ENCODE peak calls at places on chromosomes 1 and 21, in seven cellular contexts. T is tibial nerve, Q is fibroblast of lung, A is adrenal gland, J is stomach, F is IMR-90, C is H1. Z is an unnamed sample. For H3K4me1, the result is how much of the 10 kb centered on the place peaks cover.

GRCh38 chr1:155099331-155099730 is 20.7 kb downstream of the EFNA3 start:
- DNase-seq in T (no peak), Q (no peak), A (no peak), J (no peak), F (no peak), C (no peak), Z (no peak)

GRCh38 chr1:111904478-111905218 is 84.8 kb downstream of the KCND3 start:
- DNase-seq in T (no peak), Q (no peak), A (no peak), J (no peak), F (peak), C (no peak), Z (no peak)

GRCh38 chr1:95475686-95476457 is 241.9 kb downstream of the RWDD3 start:
- DNase-seq in T (no peak), Q (no peak), A (no peak), J (no peak), F (no peak), C (no peak), Z (no peak)

GRCh38 chr1:160405331-160405877 is 5.0 kb downstream of the VANGL2 start:
- DNase-seq in T (no peak), Q (no peak), A (no peak), J (no peak), F (no peak), C (no peak), Z (no peak)

GRCh38 chr1:209733409-209734192 is 22.3 kb upstream of the TRAF3IP3 start:
- DNase-seq in T (peak), Q (no peak), A (no peak), J (no peak), F (no peak), C (no peak), Z (no peak)

GRCh38 chr1:66330711-66331110 is 203.2 kb upstream of the SGIP1 start:
- DNase-seq in T (no peak), Q (peak), A (no peak), J (no peak), F (peak), C (no peak), Z (no peak)

GRCh38 chr1:234604726-234605492 is 5.1 kb downstream of the IRF2BP2 start:
- DNase-seq in T (no peak), Q (peak), A (no peak), J (no peak), F (peak), C (no peak), Z (no peak)

GRCh38 chr1:58041621-58042020 is 504.9 kb downstream of the OMA1 start:
- DNase-seq in T (no peak), Q (no peak), A (no peak), J (no peak), F (no peak), C (no peak), Z (no peak)

GRCh38 chr1:10107985-10108663 is 75.4 kb downstream of the UBE4B start:
- DNase-seq in T (no peak), Q (peak), A (no peak), J (no peak), F (peak), C (no peak), Z (no peak)

GRCh38 chr1:87473203-87473661 is 144.6 kb downstream of the LMO4 start:
- DNase-seq in T (no peak), Q (no peak), A (no peak), J (no peak), F (no peak), C (no peak), Z (no peak)

GRCh38 chr1:58983159-58983558 is 199.3 kb upstream of the JUN start:
- DNase-seq in T (no peak), Q (no peak), A (no peak), J (no peak), F (peak), C (no peak), Z (no peak)

GRCh38 chr1:47437518-47438320 is at the start of gene FOXD2:
- DNase-seq in T (peak), Q (peak), A (peak), J (peak), F (peak), C (peak), Z (peak)

GRCh38 chr1:47436979-47437517 is 796 bp upstream of the FOXD2 start:
- DNase-seq in T (no peak), Q (peak), A (peak), J (no peak), F (peak), C (no peak), Z (peak)

GRCh38 chr1:47439151-47440051 is 1.6 kb downstream of the FOXD2 start:
- DNase-seq in T (no peak), Q (no peak), A (no peak), J (no peak), F (no peak), C (peak), Z (no peak)

GRCh38 chr1:47440052-47440848 is 2.4 kb downstream of the FOXD2 start:
- DNase-seq in T (no peak), Q (no peak), A (no peak), J (no peak), F (no peak), C (peak), Z (no peak)

GRCh38 chr1:47438321-47439150 is 692 bp downstream of the FOXD2 start:
- DNase-seq in T (no peak), Q (no peak), A (no peak), J (no peak), F (no peak), C (peak), Z (peak)
- H3K4me3 ChIP-seq in T (peak), Q (no peak), A (no peak), J (peak), F (peak), C (peak), Z (peak)

GRCh38 chr1:22385537-22385936 is 66.1 kb upstream of the ZBTB40 start:
- DNase-seq in T (no peak), Q (no peak), A (no peak), J (no peak), F (no peak), C (no peak), Z (no peak)
- H3K4me1 ChIP-seq in T (under half), Q (under half), A (under half), J (under half), F (under half), C (under half), Z (under half)

DNA sequence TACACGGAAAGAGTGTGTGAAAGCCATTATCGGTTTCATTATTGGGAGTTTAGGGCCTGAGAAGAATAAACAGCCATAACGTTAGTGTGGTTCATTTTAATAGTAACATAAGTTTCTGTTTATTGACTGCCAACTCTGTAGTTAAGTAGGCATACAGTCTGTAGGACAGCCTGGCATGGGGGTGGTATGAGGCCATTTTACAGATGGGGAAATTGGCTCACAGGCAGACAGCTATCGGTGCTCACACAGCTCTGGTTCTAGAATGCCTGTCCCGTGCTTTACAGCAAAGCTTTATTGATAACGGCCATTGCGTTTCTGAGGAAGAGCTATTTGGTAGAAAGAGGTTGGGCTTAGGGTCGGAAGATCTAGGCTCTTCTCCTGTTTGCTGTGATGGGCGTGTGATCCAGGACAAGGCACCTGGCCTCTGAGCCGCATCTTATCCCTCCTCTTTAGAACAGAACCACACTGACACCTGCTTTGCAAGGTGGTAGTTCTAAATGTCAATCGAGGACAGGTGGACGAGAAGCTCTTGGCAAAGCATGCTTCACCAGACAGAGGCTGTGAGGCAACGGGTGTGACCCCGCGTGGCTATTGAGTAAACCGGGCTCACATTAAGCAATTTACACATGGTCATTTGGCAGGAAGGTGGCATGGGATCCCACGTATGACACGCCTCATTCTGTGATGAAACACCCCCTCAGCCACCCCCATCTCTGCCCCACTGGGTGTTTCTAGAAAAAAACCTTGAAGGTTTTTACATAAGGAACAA is 14.9 kb downstream of the ETS2 start:
- DNase-seq in T (no peak), Q (peak), A (no peak), J (no peak), F (no peak), C (peak), Z (no peak)
- TF ChIP-seq CTCF in T (no peak), Q (no peak), A (no peak), J (no peak), F (no peak), C (no peak), Z (no peak)

DNA sequence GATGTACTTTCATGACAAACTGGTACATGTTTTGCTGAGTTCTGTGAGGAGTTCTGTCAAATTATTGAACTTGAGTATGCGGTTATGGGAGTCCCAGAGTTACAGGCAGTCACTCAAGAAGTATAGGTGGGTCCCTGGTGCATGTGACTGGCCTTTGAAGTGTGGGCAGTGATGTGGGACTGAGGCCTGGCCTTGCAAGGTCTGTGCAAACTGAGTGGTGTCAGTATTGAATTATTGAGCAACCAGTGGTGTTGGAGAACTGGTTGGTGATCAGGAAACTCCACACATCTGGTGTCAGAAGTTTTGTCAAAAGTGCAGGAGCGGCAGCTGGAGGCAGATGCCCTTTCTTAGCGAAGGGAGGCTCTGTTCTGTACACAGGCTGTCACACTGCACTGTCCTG is 5.2 kb downstream of the ZNF678 start:
- DNase-seq in T (no peak), Q (no peak), A (no peak), J (no peak), F (no peak), C (no peak), Z (no peak)
- H3K4me3 ChIP-seq in T (no peak), Q (no peak), A (no peak), J (no peak), F (no peak), C (no peak), Z (no peak)

DNA sequence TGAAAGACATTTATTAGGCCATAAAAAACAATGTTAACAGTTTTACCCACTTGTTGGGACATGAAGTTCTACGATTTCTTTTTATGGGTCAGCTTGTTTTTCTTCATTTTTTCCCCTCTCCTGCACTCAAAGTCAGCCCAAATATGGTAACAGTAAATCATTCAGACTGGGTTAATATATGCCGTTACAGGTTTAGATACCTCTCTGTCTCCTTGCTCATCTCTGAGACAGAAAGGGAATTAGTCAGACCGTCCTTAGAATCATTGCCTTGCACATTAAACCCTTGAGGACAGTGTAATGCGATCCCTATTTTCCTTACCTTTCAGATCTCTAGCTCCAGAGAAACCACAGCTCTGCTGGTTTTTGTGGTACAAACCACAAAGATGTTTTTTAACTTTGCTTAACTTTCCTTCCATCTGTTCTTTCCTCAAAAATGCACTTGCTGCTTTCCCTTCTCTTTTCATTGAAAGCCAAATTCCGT is 613.3 kb downstream of the PLPP3 start:
- DNase-seq in T (no peak), Q (no peak), A (no peak), J (no peak), F (peak), C (no peak), Z (no peak)
- H3K4me1 ChIP-seq in T (under half), Q (under half), A (under half), J (under half), F (under half), C (under half), Z (under half)

GRCh38 chr1:162987866-162988265 is 81.3 kb upstream of the RGS4 start:
- DNase-seq in T (no peak), Q (no peak), A (peak), J (no peak), F (peak), C (no peak), Z (no peak)

GRCh38 chr1:162985816-162986215 is 83.3 kb upstream of the RGS4 start:
- DNase-seq in T (no peak), Q (no peak), A (no peak), J (no peak), F (peak), C (no peak), Z (no peak)

GRCh38 chr1:162991444-162991843 is 77.7 kb upstream of the RGS4 start:
- DNase-seq in T (no peak), Q (no peak), A (no peak), J (no peak), F (no peak), C (no peak), Z (no peak)

GRCh38 chr1:162990665-162991064 is 78.5 kb upstream of the RGS4 start:
- DNase-seq in T (no peak), Q (no peak), A (no peak), J (no peak), F (no peak), C (no peak), Z (no peak)

GRCh38 chr1:162988869-162989268 is 80.3 kb upstream of the RGS4 start:
- DNase-seq in T (no peak), Q (no peak), A (no peak), J (no peak), F (no peak), C (peak), Z (no peak)
- TF ChIP-seq CTCF in T (no peak), Q (no peak), A (no peak), J (no peak), F (no peak), C (peak), Z (no peak)

GRCh38 chr1:22123071-22123390 is 19.9 kb downstream of the WNT4 start:
- DNase-seq in T (no peak), Q (no peak), A (no peak), J (no peak), F (no peak), C (no peak), Z (no peak)

GRCh38 chr1:22124592-22125229 is 18.2 kb downstream of the WNT4 start:
- DNase-seq in T (no peak), Q (no peak), A (no peak), J (no peak), F (no peak), C (no peak), Z (no peak)

GRCh38 chr1:22122273-22123070 is 20.4 kb downstream of the WNT4 start:
- DNase-seq in T (no peak), Q (no peak), A (no peak), J (no peak), F (no peak), C (no peak), Z (no peak)

GRCh38 chr1:22121421-22121911 is 21.4 kb downstream of the WNT4 start:
- DNase-seq in T (no peak), Q (no peak), A (no peak), J (no peak), F (no peak), C (no peak), Z (no peak)

DNA sequence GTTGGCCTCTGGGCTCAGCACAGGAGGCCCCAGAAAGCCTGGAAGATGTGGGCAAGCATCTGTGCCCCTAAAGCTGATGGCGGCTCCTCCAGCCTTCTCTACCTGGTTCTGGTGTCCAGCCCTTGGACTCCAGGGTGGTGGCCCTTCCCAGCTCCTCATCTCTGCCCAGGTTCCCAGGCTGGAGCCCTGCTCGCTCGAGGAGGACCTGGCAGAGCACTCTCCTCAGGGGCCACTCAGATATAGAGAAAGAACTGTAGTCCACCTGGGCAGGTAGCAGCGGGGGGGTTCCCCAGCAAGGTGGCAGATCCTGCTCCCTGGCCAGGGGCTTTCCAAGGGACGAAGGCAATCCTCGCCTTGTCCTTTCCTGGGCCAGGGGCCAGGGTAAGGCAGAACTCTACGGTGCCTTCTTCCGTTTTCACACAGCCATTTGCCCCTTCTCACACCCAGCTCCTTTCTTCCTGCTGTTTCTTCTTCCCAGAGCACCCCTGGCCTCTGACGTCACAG is 18.9 kb downstream of the WNT4 start:
- DNase-seq in T (no peak), Q (no peak), A (no peak), J (no peak), F (no peak), C (no peak), Z (no peak)
- H3K4me3 ChIP-seq in T (no peak), Q (no peak), A (no peak), J (no peak), F (no peak), C (no peak), Z (no peak)